ENCODE peak calls at places on chromosomes 11 and 22, in four cellular contexts. C, N, T and L are unnamed samples.

GRCh38 chr11:20355221-20356219 is 8.0 kb upstream of the HTATIP2 start:
- DNase-seq in N (peak; percentile 59), T (no peak), C (no peak), L (no peak)

GRCh38 chr11:34149274-34149673 is 43.8 kb downstream of the NAT10 start:
- DNase-seq in T (no peak), C (no peak), N (no peak), L (no peak)

GRCh38 chr11:86551286-86551685 is 121.1 kb downstream of the ME3 start:
- DNase-seq in C (no peak), N (peak; percentile 97), T (no peak), L (no peak)

GRCh38 chr11:46352063-46352841 is 5.0 kb downstream of the DGKZ start:
- DNase-seq in T (no peak), N (peak; percentile 51), C (peak; percentile 55), L (peak; percentile 65)

GRCh38 chr22:22086501-22087158 is 104.0 kb upstream of the TOP3B start:
- DNase-seq in N (no peak), C (no peak), T (no peak), L (no peak)

GRCh38 chr11:134765565-134765964 is 353.5 kb upstream of the B3GAT1 start:
- DNase-seq in N (no peak), T (no peak), C (no peak), L (no peak)

GRCh38 chr11:64444838-64445441 is 86.0 kb downstream of the RPS6KA4 start:
- DNase-seq in N (peak; percentile 16), C (no peak), T (no peak), L (no peak)

GRCh38 chr11:74325649-74326645 is 14.5 kb upstream of the P4HA3 start:
- DNase-seq in C (no peak), T (peak; percentile 86), N (peak; percentile 95), L (no peak)

GRCh38 chr11:12289667-12290476 is 87.5 kb upstream of the PARVA start:
- DNase-seq in C (no peak), T (no peak), N (no peak), L (no peak)

GRCh38 chr22:35523167-35523928 is 17.3 kb upstream of the RASD2 start:
- DNase-seq in C (no peak), N (no peak), T (no peak), L (no peak)

GRCh38 chr11:134126197-134126822 is 57.4 kb downstream of the JAM3 start:
- DNase-seq in T (no peak), C (no peak), N (peak; percentile 74), L (no peak)

GRCh38 chr11:3220101-3220500 is 1.5 kb upstream of the MRGPRG start:
- DNase-seq in N (no peak), T (peak; percentile 6), C (no peak), L (no peak)

GRCh38 chr11:94574193-94574961 is 7.2 kb downstream of the PIWIL4 start:
- DNase-seq in C (no peak), T (no peak), N (peak; percentile 60), L (peak; percentile 66)

GRCh38 chr11:19829109-19829790 is 116.6 kb downstream of the NAV2 start:
- DNase-seq in C (no peak), T (no peak), N (no peak), L (no peak)

GRCh38 chr11:10400856-10401255 is 54.2 kb upstream of the AMPD3 start:
- DNase-seq in N (no peak), T (no peak), C (no peak), L (no peak)

GRCh38 chr11:105589346-105589745 is 20.5 kb upstream of the GRIA4 start:
- DNase-seq in T (no peak), N (no peak), C (no peak), L (no peak)

GRCh38 chr11:45089251-45089650 is 57.2 kb upstream of the PRDM11 start:
- DNase-seq in N (peak; percentile 98), C (no peak), T (peak; percentile 86), L (no peak)

GRCh38 chr22:45069925-45070324 is 60.1 kb upstream of the PHF21B start:
- DNase-seq in N (no peak), T (no peak), C (no peak), L (no peak)

GRCh38 chr11:33552756-33553155 is 147.9 kb downstream of the C11orf91 start:
- DNase-seq in N (peak; percentile 49), C (no peak), T (no peak), L (no peak)

GRCh38 chr22:32804036-32804435 is 2.5 kb downstream of the TIMP3 start:
- DNase-seq in N (peak; percentile 46), T (no peak), C (no peak), L (no peak)
- TF ChIP-seq CTCF in N (no peak), T (no peak), C (no peak), L (no peak)

DNA sequence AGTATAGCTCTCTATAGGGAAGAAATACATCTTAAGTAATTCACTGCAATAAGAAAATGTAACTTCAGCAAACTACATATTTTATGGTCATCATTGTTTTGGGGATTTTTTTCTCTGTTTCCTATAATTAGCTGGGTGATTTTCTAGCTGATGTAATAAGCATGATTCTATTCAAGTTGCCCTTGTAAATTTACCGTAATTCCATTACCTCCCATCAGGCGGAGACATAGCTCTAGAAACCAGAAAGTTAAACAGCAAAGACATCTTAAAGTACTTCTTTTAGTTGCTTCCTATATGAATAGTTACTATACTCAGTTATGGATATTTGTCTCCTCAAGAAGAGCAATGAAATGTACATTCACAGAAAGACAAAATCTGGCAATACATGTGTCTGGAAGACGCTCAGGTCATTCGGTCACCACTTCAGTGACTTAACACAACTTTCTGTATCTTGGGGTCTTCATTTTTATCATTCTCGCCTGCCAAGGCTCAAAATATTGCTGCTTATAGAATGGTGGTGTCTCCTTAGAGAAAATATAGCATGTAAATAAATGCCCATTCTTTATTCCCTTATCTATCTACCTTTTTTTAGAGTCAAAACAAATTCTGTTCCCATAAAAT is 239.9 kb upstream of the ZC3H12C start:
- DNase-seq in N (peak; percentile 91), C (no peak), T (no peak), L (no peak)
- TF ChIP-seq CTCF in N (peak; percentile 84), C (peak; percentile 65), T (peak; percentile 44), L (peak; percentile 47)

DNA sequence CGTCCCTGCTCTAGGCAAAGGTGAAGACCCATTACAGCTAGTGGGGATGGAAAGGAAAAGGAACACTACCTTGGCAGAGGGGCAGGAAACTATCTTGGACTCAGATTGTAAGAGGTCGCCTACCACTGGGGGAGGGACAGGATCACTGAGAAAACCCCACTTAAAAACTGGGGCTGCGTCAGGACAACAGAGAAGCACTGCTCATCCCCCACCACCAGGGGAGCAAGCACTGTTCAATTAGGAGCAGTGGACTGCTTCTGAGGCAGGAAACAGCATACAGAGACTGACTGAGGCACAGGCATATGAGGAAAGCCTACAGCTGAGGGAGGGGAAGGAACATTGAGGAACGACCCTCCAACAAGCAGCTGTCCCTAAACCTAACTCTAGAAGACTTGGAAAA is 20.8 kb upstream of the DLAT start:
- DNase-seq in N (no peak), C (no peak), T (no peak), L (no peak)
- TF ChIP-seq CTCF in N (peak; percentile 32), C (peak; percentile 39), T (peak; percentile 52), L (peak; percentile 58)

DNA sequence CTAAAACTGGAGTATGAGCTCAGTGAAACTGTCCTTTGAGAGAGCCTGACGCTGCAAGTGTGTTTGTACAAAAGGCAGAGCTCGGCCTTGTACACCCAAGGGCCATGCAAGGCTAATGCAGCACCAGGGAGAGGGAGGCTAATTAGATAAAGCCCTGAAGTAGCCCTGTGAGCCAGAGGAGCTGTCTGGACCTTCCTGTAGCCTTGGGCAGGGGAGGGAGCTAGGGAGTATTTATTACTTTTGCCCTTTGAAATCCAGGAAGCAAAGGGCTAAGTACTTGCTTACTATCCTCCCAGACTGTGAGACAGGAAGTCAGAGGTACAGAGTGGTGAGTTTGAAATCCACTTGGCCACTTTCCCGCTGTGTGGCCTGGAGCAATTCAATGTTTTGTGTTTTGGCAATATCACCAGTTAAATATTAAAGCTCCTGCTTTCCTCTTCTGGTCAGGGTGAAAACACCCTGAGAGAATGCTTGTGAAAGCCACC is 10.2 kb upstream of the LDHA start:
- DNase-seq in N (peak; percentile 91), C (no peak), T (peak; percentile 48), L (no peak)
- TF ChIP-seq CTCF in N (no peak), C (no peak), T (no peak), L (no peak)

GRCh38 chr11:6992026-6992425 is 28.1 kb downstream of the ZNF214 start:
- DNase-seq in T (no peak), N (peak; percentile 44), C (no peak), L (no peak)

GRCh38 chr11:6991227-6991626 is 28.9 kb downstream of the ZNF214 start:
- DNase-seq in N (no peak), C (no peak), T (no peak), L (no peak)

GRCh38 chr11:6992457-6993431 is 27.4 kb downstream of the ZNF214 start:
- DNase-seq in N (peak; percentile 82), C (no peak), T (no peak), L (no peak)

GRCh38 chr11:6995703-6996102 is 24.4 kb downstream of the ZNF214 start:
- DNase-seq in N (no peak), T (no peak), C (no peak), L (no peak)
- TF ChIP-seq CTCF in N (no peak), T (no peak), C (no peak), L (no peak)

GRCh38 chr11:48384670-48385069 is 18.4 kb upstream of the OR4C5 start:
- DNase-seq in C (no peak), T (no peak), N (no peak), L (no peak)
- TF ChIP-seq CTCF in C (no peak), T (no peak), N (no peak), L (no peak)

GRCh38 chr11:15010860-15011259 is 38.7 kb upstream of the CALCA start:
- DNase-seq in N (no peak), C (no peak), T (no peak), L (no peak)

GRCh38 chr11:15011741-15012140 is 39.6 kb upstream of the CALCA start:
- DNase-seq in T (no peak), C (no peak), N (no peak), L (no peak)

DNA sequence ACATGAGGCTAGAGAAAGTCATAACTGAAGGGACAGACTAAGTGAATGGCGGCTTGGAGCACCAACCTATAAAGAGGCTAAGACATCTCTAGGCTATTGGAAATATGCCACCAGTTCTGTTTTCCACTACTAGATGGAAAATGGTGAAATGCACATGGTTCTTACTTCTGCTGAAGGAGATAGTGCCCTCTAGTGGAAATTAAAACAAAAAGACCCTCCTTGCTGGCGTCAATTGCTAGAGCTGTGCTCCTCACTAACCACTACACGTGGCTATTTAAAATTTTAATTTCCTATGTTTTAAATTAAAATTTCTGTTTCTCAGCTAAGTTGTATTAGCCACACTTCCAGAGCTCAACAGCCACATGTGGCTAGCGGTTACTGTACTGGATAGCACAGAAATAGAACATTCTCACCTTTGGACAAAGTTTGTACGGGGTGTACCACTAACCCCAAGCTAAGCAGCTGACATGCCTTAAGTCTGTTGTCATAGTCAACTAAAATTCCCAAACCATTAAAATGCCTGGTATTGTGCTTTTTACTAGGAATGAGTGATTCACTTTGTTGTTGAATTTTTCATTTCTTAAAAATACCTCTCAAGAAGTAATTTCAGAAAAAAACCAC is 34.1 kb upstream of the CALCA start:
- DNase-seq in T (no peak), C (no peak), N (peak; percentile 70), L (no peak)
- TF ChIP-seq CTCF in T (peak; percentile 18), C (peak; percentile 53), N (peak; percentile 55), L (peak; percentile 64)